ENCODE peak calls at places on chromosome 20, in ten cellular contexts. X is Kasumi-1; O is NCI-H82; B is A549; S is dorsolateral prefrontal cortex; U is hepatic stellate cell; J is stimulated activated CD4-positive, alpha-beta T cell treated with anti-CD3 and anti-CD28 coated beads, Interleukin-15, amount 100 ng/mL, for 48 hours; Y is activated T-cell treated with anti-CD3 and anti-CD28 coated beads for 24 hours; T is central memory CD4-positive, alpha-beta T cell; P is hepatocyte. A is an unnamed sample.

GRCh38 chr20:62367136-62367482 is at the start of gene LAMA5:
- DNase-seq in X (no peak), P (peak; percentile 89), O (peak; percentile 60), Y (no peak), T (no peak), B (no peak), U (peak; percentile 75), S (no peak), J (no peak), A (no peak)

GRCh38 chr20:61114776-61115175 is 137.3 kb upstream of the CDH4 start:
- DNase-seq in B (no peak), S (no peak), O (peak; percentile 6), P (no peak), Y (no peak), X (no peak), J (no peak), U (no peak), T (no peak), A (no peak)

GRCh38 chr20:34753706-34754461 is 49.7 kb downstream of the TP53INP2 start:
- DNase-seq in X (no peak), U (no peak), Y (no peak), O (no peak), S (no peak), P (no peak), T (no peak), J (no peak), B (no peak), A (no peak)

GRCh38 chr20:47784599-47785320 is 521 bp downstream of the SULF2 start:
- DNase-seq in J (no peak), P (peak; percentile 68), B (peak; percentile 80), X (no peak), S (no peak), O (peak; percentile 54), U (peak; percentile 32), Y (no peak), T (no peak), A (peak; percentile 61)

GRCh38 chr20:3686867-3687321 is 5.1 kb upstream of the ADAM33 start:
- DNase-seq in T (no peak), P (peak; percentile 58), U (peak; percentile 87), S (no peak), B (no peak), O (no peak), J (no peak), X (no peak), Y (no peak), A (peak; percentile 92)

GRCh38 chr20:14991023-14991422 is 653.6 kb upstream of the FLRT3 start:
- DNase-seq in T (no peak), B (no peak), U (no peak), S (no peak), P (peak; percentile 27), X (no peak), J (no peak), Y (no peak), O (peak; percentile 28), A (no peak)

GRCh38 chr20:5118220-5119142 is 1.3 kb downstream of the PCNA start:
- DNase-seq in U (no peak), B (no peak), O (peak; percentile 57), J (no peak), Y (no peak), P (no peak), S (no peak), X (no peak), T (no peak), A (peak; percentile 11)

GRCh38 chr20:58700121-58700780 is 7.7 kb downstream of the NPEPL1 start:
- DNase-seq in T (no peak), Y (no peak), P (peak; percentile 33), S (no peak), B (no peak), J (no peak), X (no peak), U (no peak), O (no peak), A (no peak)

GRCh38 chr20:1561350-1561749 is 3.8 kb upstream of the SIRPD start:
- DNase-seq in T (no peak), O (no peak), P (no peak), X (no peak), Y (no peak), U (no peak), B (no peak), S (no peak), J (no peak), A (no peak)

GRCh38 chr20:62560162-62560561 is 82.1 kb upstream of the SLCO4A1 start:
- DNase-seq in O (no peak), T (no peak), X (no peak), U (no peak), Y (no peak), S (no peak), B (no peak), J (no peak), P (no peak), A (no peak)

GRCh38 chr20:54292186-54292585 is 84.3 kb downstream of the PFDN4 start:
- DNase-seq in J (no peak), P (no peak), T (no peak), O (no peak), X (no peak), S (no peak), U (no peak), Y (no peak), B (no peak), A (no peak)

GRCh38 chr20:49620364-49621240 is 52.7 kb upstream of the PTGIS start:
- DNase-seq in O (no peak), U (no peak), S (no peak), J (no peak), T (no peak), X (peak; percentile 33), P (no peak), Y (no peak), B (no peak), A (no peak)

GRCh38 chr20:33480071-33480470 is 9.8 kb upstream of the CBFA2T2 start:
- DNase-seq in B (no peak), U (no peak), X (no peak), S (no peak), O (no peak), P (no peak), T (no peak), Y (no peak), J (no peak), A (no peak)

GRCh38 chr20:33784225-33784624 is 26.9 kb upstream of the CHMP4B start:
- DNase-seq in U (no peak), X (no peak), O (peak; percentile 39), J (no peak), Y (no peak), P (no peak), S (no peak), T (no peak), B (no peak), A (no peak)

GRCh38 chr20:57414867-57415592 is 23.8 kb downstream of the RBM38 start:
- DNase-seq in S (no peak), Y (no peak), U (peak; percentile 52), O (no peak), B (no peak), X (no peak), J (no peak), T (no peak), P (no peak), A (peak; percentile 26)

GRCh38 chr20:45972500-45973183 is 639 bp upstream of the ZNF335 start:
- DNase-seq in Y (no peak), J (no peak), U (no peak), B (no peak), P (no peak), O (no peak), T (no peak), X (no peak), S (no peak), A (peak; percentile 96)

GRCh38 chr20:64266988-64267387 is 11.4 kb downstream of the PCMTD2 start:
- DNase-seq in X (no peak), B (no peak), Y (no peak), O (no peak), P (no peak), T (no peak), U (no peak), S (no peak), J (no peak), A (no peak)

GRCh38 chr20:36344517-36345132 is 38.5 kb downstream of the DLGAP4 start:
- DNase-seq in Y (no peak), P (peak; percentile 85), S (no peak), T (no peak), J (no peak), O (no peak), B (peak; percentile 42), X (peak; percentile 17), U (peak; percentile 74), A (peak; percentile 49)

GRCh38 chr20:62760536-62761057 is 35.7 kb upstream of the MRGBP start:
- DNase-seq in B (no peak), X (no peak), S (no peak), U (no peak), O (no peak), T (no peak), Y (no peak), J (no peak), P (no peak), A (no peak)

GRCh38 chr20:14193443-14193842 is 144.0 kb downstream of the FLRT3 start:
- DNase-seq in J (no peak), Y (no peak), X (no peak), B (no peak), S (no peak), O (no peak), U (no peak), P (no peak), T (no peak), A (no peak)

GRCh38 chr20:63498950-63499332 is at the start of gene EEF1A2:
- DNase-seq in S (no peak), J (no peak), X (no peak), B (peak; percentile 68), U (no peak), O (peak; percentile 72), P (peak; percentile 78), Y (no peak), T (peak; percentile 52), A (no peak)

GRCh38 chr20:43043887-43044286 is 145.8 kb downstream of the PTPRT start:
- DNase-seq in S (no peak), P (no peak), U (no peak), X (no peak), T (no peak), Y (no peak), J (no peak), B (no peak), O (no peak), A (no peak)

GRCh38 chr20:38747495-38748096 is 664 bp upstream of the ACTR5 start:
- DNase-seq in X (no peak), Y (no peak), T (no peak), S (no peak), U (no peak), J (no peak), B (no peak), P (no peak), O (peak; percentile 66), A (no peak)

GRCh38 chr20:2705931-2706645 is 13.5 kb downstream of the EBF4 start:
- DNase-seq in P (no peak), O (no peak), B (no peak), J (no peak), S (no peak), X (no peak), U (no peak), Y (no peak), T (no peak), A (no peak)

GRCh38 chr20:49668181-49668877 is 45.3 kb downstream of the B4GALT5 start:
- DNase-seq in U (no peak), T (peak; percentile 77), O (peak; percentile 63), Y (peak; percentile 42), P (no peak), J (peak; percentile 18), S (no peak), X (no peak), B (no peak), A (no peak)

GRCh38 chr20:48262396-48262795 is 477.1 kb upstream of the SULF2 start:
- DNase-seq in S (no peak), P (no peak), U (no peak), T (no peak), B (no peak), O (no peak), J (no peak), X (no peak), Y (no peak), A (no peak)

GRCh38 chr20:14295238-14295637 is 42.2 kb downstream of the FLRT3 start:
- DNase-seq in S (no peak), J (no peak), P (no peak), B (no peak), O (no peak), T (no peak), U (no peak), Y (no peak), X (no peak), A (no peak)

GRCh38 chr20:38460040-38460623 is 12.5 kb upstream of the RALGAPB start:
- DNase-seq in J (no peak), S (no peak), U (peak; percentile 34), O (peak; percentile 81), P (peak; percentile 86), T (no peak), Y (no peak), B (peak; percentile 66), X (peak; percentile 39), A (peak; percentile 85)